ENCODE peak calls at places on chromosomes 4 and X, in six cellular contexts. H is IMR-90, C is neuronal stem cell, D is trophoblast cell, F is H9, E is H1. P is an unnamed sample.

GRCh38 chrX:30246769-30247489 is at the start of gene MAGEB1:
- DNase-seq in H (no peak), C (no peak), D (no peak), F (peak), E (peak), P (no peak)

GRCh38 chr4:41590591-41590990 is 52.6 kb downstream of the LIMCH1 start:
- DNase-seq in H (no peak), C (no peak), D (no peak), F (no peak), E (no peak), P (no peak)

GRCh38 chr4:186554890-186555827 is at the start of gene MTNR1A:
- DNase-seq in H (no peak), C (peak), D (no peak), F (peak), E (no peak), P (peak)

GRCh38 chr4:54585321-54586000 is 72.3 kb upstream of the KIT start:
- DNase-seq in H (peak), C (no peak), D (peak), F (no peak), E (no peak), P (peak)

GRCh38 chr4:14264437-14264836 is 636.9 kb upstream of the BOD1L1 start:
- DNase-seq in H (peak), C (no peak), D (peak), F (peak), E (no peak), P (no peak)

GRCh38 chrX:137878401-137878800 is 312.5 kb downstream of the ZIC3 start:
- DNase-seq in H (no peak), C (no peak), D (no peak), F (no peak), E (no peak), P (no peak)

GRCh38 chr4:76539979-76540378 is 105.0 kb downstream of the SHROOM3 start:
- DNase-seq in H (no peak), C (no peak), D (peak), F (no peak), E (no peak), P (peak)

GRCh38 chr4:188282620-188283232 is 143.5 kb downstream of the TRIML1 start:
- DNase-seq in H (no peak), C (no peak), D (no peak), F (peak), E (peak), P (no peak)

GRCh38 chr4:61877893-61878292 is 677.8 kb downstream of the ADGRL3 start:
- DNase-seq in H (no peak), C (no peak), D (no peak), F (no peak), E (no peak), P (peak)

GRCh38 chrX:72685018-72685417 is 29.1 kb downstream of the PHKA1 start:
- DNase-seq in H (no peak), C (no peak), D (no peak), F (no peak), E (no peak), P (no peak)

GRCh38 chrX:49816435-49816834 is 12.7 kb upstream of the PAGE4 start:
- DNase-seq in H (no peak), C (no peak), D (no peak), F (no peak), E (no peak), P (no peak)

GRCh38 chr4:83171640-83172039 is 57.1 kb upstream of the PLAC8 start:
- DNase-seq in H (no peak), C (no peak), D (no peak), F (no peak), E (no peak), P (no peak)

GRCh38 chr4:5999830-6000365 is 18.3 kb downstream of the C4orf50 start:
- DNase-seq in H (no peak), C (no peak), D (no peak), F (no peak), E (no peak), P (no peak)

GRCh38 chr4:18319456-18319855 is 297.9 kb upstream of the LCORL start:
- DNase-seq in H (no peak), C (no peak), D (peak), F (no peak), E (no peak), P (no peak)

GRCh38 chr4:74624351-74625151 is 169.8 kb downstream of the BTC start:
- DNase-seq in H (peak), C (no peak), D (peak), F (no peak), E (no peak), P (peak)

DNA sequence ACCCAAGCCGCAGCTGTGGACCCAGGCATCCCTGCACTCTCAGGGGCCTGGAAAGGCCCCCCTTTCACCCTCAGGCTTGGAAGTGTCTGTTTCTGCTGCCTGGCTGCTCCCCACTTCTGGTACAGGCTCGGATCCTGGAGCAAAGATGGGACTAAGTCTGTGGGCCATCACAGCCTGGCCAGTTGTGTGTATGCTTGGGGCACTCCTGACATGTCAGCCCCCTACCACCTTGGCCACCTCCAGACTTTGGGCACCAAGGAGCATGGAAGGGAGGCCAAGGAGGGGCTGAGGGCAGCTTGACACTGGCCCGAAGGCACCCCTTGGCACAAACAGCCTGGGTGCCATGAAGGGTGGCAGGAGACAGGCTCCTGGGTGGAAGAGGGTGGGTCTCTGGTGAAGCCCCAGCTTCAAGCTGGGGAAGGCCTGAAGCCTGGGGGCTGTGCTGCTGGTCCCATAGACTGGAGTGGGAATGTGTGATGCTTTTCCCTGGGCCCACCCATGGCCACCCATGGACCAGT is 799.4 kb upstream of the AGA start:
- DNase-seq in H (no peak), C (no peak), D (no peak), F (no peak), E (no peak), P (no peak)
- H3K14ac ChIP-seq in H (no peak), C (no peak), D (no peak), F (no peak), E (no peak), P (no peak)

GRCh38 chr4:2535386-2536192 is 858 bp upstream of the FAM193A start:
- DNase-seq in H (peak), C (peak), D (peak), F (peak), E (no peak), P (peak)

GRCh38 chr4:2534904-2535385 is 1.5 kb upstream of the FAM193A start:
- DNase-seq in H (peak), C (no peak), D (no peak), F (no peak), E (no peak), P (no peak)

GRCh38 chr4:2537011-2537830 is 774 bp downstream of the FAM193A start:
- DNase-seq in H (peak), C (peak), D (peak), F (peak), E (no peak), P (peak)

DNA sequence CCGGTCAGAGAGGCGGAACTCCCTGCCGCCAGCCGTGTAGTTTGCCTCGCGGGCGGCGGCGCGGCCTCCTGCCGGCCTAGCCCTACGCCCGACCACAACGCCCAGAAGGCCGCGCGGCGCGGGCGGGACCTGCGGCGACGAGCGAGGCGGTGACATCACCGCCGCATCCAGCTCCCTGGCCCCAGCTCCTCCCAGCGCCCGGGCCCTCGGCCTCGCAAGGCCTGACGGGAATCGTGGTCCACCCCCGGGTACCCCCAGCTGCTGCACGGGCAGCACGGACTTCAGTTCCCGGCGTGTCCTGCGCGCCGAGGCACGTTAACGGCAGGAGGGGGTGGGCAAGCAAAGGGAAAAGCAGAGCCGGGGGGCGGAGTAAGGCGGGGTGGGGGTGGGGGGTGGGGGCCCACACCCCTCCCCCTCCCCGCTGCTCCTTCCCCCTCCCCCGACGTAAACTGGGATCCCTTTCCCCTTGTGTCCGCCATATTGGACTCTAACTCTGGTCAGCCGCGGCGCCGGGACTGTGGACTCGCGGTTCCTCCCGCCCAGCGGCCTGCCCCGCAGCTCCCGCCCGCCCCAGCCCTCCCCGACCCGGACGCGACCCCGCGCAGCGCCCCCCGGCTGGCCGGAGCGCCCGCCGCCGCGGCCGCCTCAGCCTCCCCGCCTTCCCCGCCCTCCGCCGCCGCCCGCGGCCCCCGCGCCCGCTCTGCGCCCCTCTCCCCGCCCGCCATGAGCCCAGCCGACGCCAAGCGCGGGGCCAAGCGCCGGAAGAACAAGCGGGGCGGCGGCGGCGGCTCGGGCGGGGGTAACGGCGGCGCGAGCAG is at the start of gene FAM193A:
- DNase-seq in H (peak), C (peak), D (peak), F (peak), E (peak), P (peak)
- H2BK5ac ChIP-seq in H (peak), C (peak), D (peak), F (no peak), E (peak), P (peak)

GRCh38 chr4:56909083-56909981 is 1.6 kb downstream of the REST start:
- DNase-seq in H (peak), C (peak), D (peak), F (peak), E (no peak), P (peak)

GRCh38 chr4:56907489-56908205 is at the start of gene REST:
- DNase-seq in H (peak), C (peak), D (peak), F (peak), E (peak), P (peak)

GRCh38 chr4:56906534-56906933 is 1.2 kb upstream of the REST start:
- DNase-seq in H (no peak), C (peak), D (no peak), F (no peak), E (no peak), P (peak)

GRCh38 chr4:56907009-56907408 is 691 bp upstream of the REST start:
- DNase-seq in H (no peak), C (no peak), D (peak), F (peak), E (no peak), P (no peak)

GRCh38 chr4:56908206-56909082 is 744 bp downstream of the REST start:
- DNase-seq in H (peak), C (peak), D (peak), F (peak), E (peak), P (peak)
- H4K8ac ChIP-seq in H (peak), C (no peak), D (peak), F (no peak), E (peak), P (peak)

GRCh38 chr4:1406946-1407656 is 859 bp upstream of the NKX1-1 start:
- DNase-seq in H (no peak), C (no peak), D (no peak), F (peak), E (no peak), P (no peak)

GRCh38 chr4:1409079-1409805 is 3.0 kb upstream of the NKX1-1 start:
- DNase-seq in H (no peak), C (no peak), D (no peak), F (no peak), E (no peak), P (no peak)

GRCh38 chr4:1407657-1408333 is 1.6 kb upstream of the NKX1-1 start:
- DNase-seq in H (no peak), C (no peak), D (no peak), F (peak), E (no peak), P (no peak)

GRCh38 chr4:1409806-1410425 is 3.7 kb upstream of the NKX1-1 start:
- DNase-seq in H (no peak), C (no peak), D (no peak), F (no peak), E (no peak), P (no peak)

DNA sequence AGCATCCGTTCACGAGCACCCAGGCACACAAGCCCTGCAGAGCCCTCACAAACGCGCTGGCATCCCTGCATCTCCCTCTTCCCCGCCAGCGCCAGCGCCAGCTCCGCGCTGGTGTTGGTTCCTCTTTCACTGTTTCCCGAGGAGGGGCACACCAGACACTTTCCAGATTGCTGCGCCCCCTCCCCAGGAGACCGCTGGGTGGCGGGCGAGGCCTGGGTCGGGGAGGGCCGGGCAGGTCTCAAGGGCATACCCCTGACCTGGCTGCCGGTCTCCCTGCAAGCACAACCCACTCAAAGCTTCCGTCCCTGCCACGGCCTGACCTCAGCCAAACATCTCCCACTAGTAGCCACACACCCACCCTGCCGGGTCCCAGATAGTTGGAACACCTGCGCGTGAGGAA is 2.2 kb upstream of the NKX1-1 start:
- DNase-seq in H (no peak), C (no peak), D (no peak), F (peak), E (no peak), P (no peak)
- H3K14ac ChIP-seq in H (no peak), C (no peak), D (no peak), F (no peak), E (no peak), P (no peak)

DNA sequence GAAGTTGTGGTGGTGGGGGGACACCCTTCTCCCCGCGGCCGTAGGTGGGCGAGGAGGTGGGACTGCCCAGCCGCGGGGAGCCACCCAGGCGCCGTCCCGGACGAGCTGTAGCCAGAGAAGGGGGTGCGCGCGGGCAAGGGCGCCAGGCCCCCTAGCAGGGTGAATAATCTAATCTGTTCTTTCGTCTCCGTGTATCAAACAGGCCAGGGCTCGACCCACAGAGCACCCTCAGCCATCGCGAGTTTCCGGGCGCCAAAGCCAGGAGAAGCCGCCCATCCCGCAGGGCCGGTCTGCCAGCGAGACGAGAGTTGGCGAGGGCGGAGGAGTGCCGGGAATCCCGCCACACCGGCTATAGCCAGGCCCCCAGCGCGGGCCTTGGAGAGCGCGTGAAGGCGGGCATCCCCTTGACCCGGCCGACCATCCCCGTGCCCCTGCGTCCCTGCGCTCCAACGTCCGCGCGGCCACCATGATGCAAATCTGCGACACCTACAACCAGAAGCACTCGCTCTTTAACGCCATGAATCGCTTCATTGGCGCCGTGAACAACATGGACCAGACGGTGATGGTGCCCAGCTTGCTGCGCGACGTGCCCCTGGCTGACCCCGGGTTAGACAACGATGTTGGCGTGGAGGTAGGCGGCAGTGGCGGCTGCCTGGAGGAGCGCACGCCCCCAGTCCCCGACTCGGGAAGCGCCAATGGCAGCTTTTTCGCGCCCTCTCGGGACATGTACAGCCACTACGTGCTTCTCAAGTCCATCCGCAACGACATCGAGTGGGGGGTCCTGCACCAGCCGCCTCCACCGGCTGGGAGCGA is 3.4 kb downstream of the MID1IP1 start:
- DNase-seq in H (no peak), C (peak), D (peak), F (no peak), E (no peak), P (peak)
- H2BK5ac ChIP-seq in H (peak), C (no peak), D (peak), F (peak), E (peak), P (peak)

DNA sequence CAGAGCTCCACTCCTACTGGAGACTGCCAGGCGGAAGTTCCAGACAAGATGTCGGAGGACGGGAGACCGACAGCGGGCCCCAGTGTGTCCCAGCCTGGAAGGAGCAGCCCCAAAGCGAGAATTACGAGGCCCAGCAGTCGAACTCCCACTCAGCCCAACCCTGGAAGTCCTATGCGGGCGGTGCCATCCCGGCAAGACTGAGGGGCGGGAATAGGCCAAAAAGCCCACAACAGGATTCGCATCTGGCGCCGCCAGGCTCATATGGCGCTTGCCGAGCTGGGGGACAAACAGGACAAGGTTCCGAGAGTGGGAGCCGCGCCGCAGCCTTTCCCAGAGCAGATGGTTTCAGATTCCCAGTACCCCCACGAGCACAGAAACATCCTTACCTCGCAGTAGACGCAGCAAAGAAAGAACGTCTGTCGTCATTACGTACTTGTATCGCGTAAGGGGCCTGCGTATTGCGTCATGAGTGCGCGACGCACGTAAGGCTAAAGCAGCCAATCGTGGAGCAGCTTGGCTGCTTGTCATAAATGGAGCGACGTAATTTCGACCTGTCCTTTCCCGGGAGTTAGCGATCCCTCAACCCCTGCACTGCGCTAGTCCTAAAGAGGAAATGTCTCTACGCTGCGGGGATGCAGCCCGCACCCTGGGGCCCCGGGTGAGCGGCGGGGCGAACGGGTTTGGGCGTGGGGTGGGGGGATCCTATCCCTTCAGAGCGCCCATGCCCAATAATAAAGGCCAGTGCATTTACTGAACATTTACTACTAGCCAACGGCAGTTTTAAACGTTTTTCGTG is at the start of the genes LIAS and RPL9:
- DNase-seq in H (peak), C (peak), D (peak), F (peak), E (peak), P (peak)
- H4K8ac ChIP-seq in H (peak), C (no peak), D (peak), F (peak), E (peak), P (peak)

P was measured in mesenchymal stem cell.